ENCODE peak calls at places on chromosome 14, in eight cellular contexts. A is tibial nerve, Z is A549, L is SK-N-MC, P is SJSA1, J is heart left ventricle, C is cardiac muscle cell, Q is adrenal gland. R is an unnamed sample. For H3K9me3, the result is how much of the 10 kb centered on the place peaks cover.

GRCh38 chr14:93132472-93133065 is 16.8 kb upstream of the ITPK1 start:
- DNase-seq in C (peak), Z (peak), A (peak), P (no peak), L (no peak), Q (peak), J (peak), R (no peak)

GRCh38 chr14:103084021-103084919 is at the start of gene LBHD2:
- DNase-seq in J (no peak), P (no peak), A (no peak), L (no peak), Z (no peak), C (no peak), Q (no peak), R (no peak)

GRCh38 chr14:81450100-81450531 is 50.0 kb upstream of the STON2 start:
- DNase-seq in A (peak), J (peak), Q (no peak), L (no peak), C (no peak), P (no peak), Z (no peak), R (no peak)

GRCh38 chr14:97948841-97949240 is 1151.7 kb downstream of the VRK1 start:
- DNase-seq in Z (no peak), P (peak), C (no peak), L (no peak), Q (no peak), A (no peak), J (no peak), R (no peak)

GRCh38 chr14:63632932-63633514 is 8.6 kb downstream of the WDR89 start:
- DNase-seq in Q (no peak), L (no peak), Z (peak), J (no peak), A (no peak), P (no peak), C (no peak), R (peak)

GRCh38 chr14:99759546-99759925 is 33.7 kb upstream of the EML1 start:
- DNase-seq in L (no peak), Q (no peak), C (no peak), A (no peak), P (no peak), J (no peak), Z (no peak), R (no peak)

GRCh38 chr14:29463727-29464370 is 463.8 kb downstream of the PRKD1 start:
- DNase-seq in J (no peak), L (no peak), C (peak), P (no peak), Q (no peak), Z (no peak), A (no peak), R (no peak)

GRCh38 chr14:99216191-99216590 is 55.8 kb downstream of the BCL11B start:
- DNase-seq in L (no peak), Z (no peak), Q (no peak), J (no peak), C (no peak), A (no peak), P (no peak), R (no peak)

GRCh38 chr14:60266021-60266937 is 17.3 kb downstream of the PPM1A start:
- DNase-seq in Q (no peak), C (no peak), A (no peak), L (no peak), J (no peak), P (no peak), Z (no peak), R (peak)

GRCh38 chr14:68822964-68823363 is 30.1 kb upstream of the ZFP36L1 start:
- DNase-seq in C (no peak), L (no peak), P (no peak), Z (no peak), J (no peak), A (no peak), Q (no peak), R (no peak)

GRCh38 chr14:55848964-55849363 is 269.0 kb downstream of the KTN1 start:
- DNase-seq in A (no peak), J (no peak), Z (no peak), L (no peak), Q (no peak), C (no peak), P (no peak), R (no peak)

GRCh38 chr14:89957791-89958190 is 2.1 kb downstream of the TDP1 start:
- DNase-seq in Z (no peak), L (no peak), C (no peak), Q (no peak), P (peak), A (no peak), J (no peak), R (no peak)

GRCh38 chr14:88233915-88234314 is 89.2 kb downstream of the KCNK10 start:
- DNase-seq in Q (peak), P (no peak), A (no peak), J (no peak), C (peak), L (no peak), Z (peak), R (no peak)

GRCh38 chr14:101357038-101357437 is 204.3 kb upstream of the DIO3 start:
- DNase-seq in C (no peak), J (no peak), Z (no peak), P (no peak), A (no peak), L (no peak), Q (no peak), R (no peak)

GRCh38 chr14:98904677-98905076 is 367.3 kb downstream of the BCL11B start:
- DNase-seq in Q (no peak), J (no peak), P (no peak), C (no peak), A (no peak), L (no peak), Z (no peak), R (no peak)

GRCh38 chr14:38047518-38047917 is 160.2 kb upstream of the SSTR1 start:
- DNase-seq in J (no peak), C (no peak), L (no peak), A (peak), Z (no peak), P (no peak), Q (no peak), R (no peak)

GRCh38 chr14:34228663-34229001 is 233.4 kb downstream of the SPTSSA start:
- DNase-seq in A (no peak), Q (no peak), J (no peak), C (no peak), P (no peak), Z (no peak), L (no peak), R (no peak)

GRCh38 chr14:90140298-90140955 is 78.6 kb downstream of the KCNK13 start:
- DNase-seq in J (no peak), A (no peak), L (no peak), Q (no peak), P (no peak), C (no peak), Z (no peak), R (peak)

GRCh38 chr14:91872517-91873470 is 5.5 kb upstream of the TC2N start:
- DNase-seq in Z (peak), Q (peak), J (peak), P (no peak), L (no peak), A (peak), C (no peak), R (no peak)

GRCh38 chr14:59161571-59162175 is 26.8 kb upstream of the DAAM1 start:
- DNase-seq in J (peak), Q (peak), C (peak), L (no peak), A (no peak), Z (peak), P (no peak), R (peak)

GRCh38 chr14:90820958-90821357 is 4.7 kb upstream of the TTC7B start:
- DNase-seq in L (no peak), C (no peak), J (no peak), Q (no peak), Z (no peak), A (no peak), P (no peak), R (no peak)

GRCh38 chr14:64117671-64118402 is 176.3 kb downstream of the ESR2 start:
- DNase-seq in Z (peak), Q (no peak), C (no peak), J (peak), L (no peak), A (no peak), P (no peak), R (no peak)

GRCh38 chr14:56342419-56342901 is 224.2 kb downstream of the PELI2 start:
- DNase-seq in L (no peak), Z (no peak), P (no peak), Q (peak), C (no peak), A (no peak), J (no peak), R (no peak)

GRCh38 chr14:96582995-96583394 is 80.8 kb downstream of the PAPOLA start:
- DNase-seq in Z (no peak), Q (no peak), A (no peak), J (no peak), L (no peak), C (no peak), P (no peak), R (no peak)

GRCh38 chr14:96576359-96576758 is 74.2 kb downstream of the PAPOLA start:
- DNase-seq in Q (no peak), A (no peak), P (no peak), C (no peak), L (no peak), J (no peak), Z (no peak), R (no peak)

GRCh38 chr14:51582437-51582836 is 69.3 kb upstream of the FRMD6 start:
- DNase-seq in J (no peak), Z (no peak), C (no peak), Q (no peak), P (no peak), L (no peak), A (no peak), R (no peak)

GRCh38 chr14:22268875-22269274 is 320.1 kb downstream of the DAD1 start:
- DNase-seq in L (no peak), Z (no peak), A (no peak), Q (no peak), P (no peak), C (no peak), J (no peak), R (no peak)

DNA sequence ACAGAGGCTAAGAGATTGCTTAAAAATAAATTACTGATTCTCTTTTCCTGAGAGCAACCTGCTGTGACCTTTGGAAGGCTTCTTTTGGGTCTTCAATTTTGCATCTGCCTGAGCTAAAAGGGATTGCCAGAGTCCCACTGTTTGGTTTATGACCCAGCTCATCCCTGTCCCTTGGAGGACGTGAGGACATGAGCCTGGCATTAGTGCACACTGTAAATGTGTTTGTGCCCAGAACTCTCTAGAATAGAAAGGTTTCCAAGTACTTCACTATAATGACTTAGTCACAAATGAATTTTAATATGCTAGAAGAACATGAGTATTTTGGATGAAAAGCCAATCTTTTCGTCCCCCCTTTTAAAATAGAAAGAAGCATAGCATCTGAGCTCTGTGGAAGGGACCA is 47.1 kb upstream of the CDKN3 start:
- DNase-seq in A (no peak), P (no peak), L (no peak), Q (no peak), Z (no peak), C (no peak), J (no peak), R (no peak)
- H3K4me3 ChIP-seq in A (no peak), P (no peak), L (no peak), Q (no peak), Z (no peak), C (no peak), J (no peak), R (no peak)

DNA sequence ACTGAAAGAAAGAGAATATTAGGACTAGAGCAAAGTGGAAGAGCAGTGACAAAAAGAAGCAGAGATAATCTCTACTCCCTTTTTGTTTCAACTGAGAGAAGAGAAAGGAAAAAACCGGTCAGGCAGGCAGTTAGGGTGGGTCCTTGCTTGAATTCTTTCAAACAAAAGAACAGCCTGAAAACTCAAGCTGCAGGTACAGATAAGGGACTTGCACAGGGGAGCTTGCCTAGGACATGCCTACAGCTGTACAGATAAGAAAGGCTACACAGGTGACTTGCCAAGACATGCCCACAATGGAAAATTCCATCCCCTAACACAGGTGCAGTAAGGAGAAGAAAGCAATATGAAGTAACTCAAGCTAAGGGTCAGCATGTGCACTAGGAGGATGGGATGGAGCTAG is 532.2 kb upstream of the MIS18BP1 start:
- DNase-seq in L (no peak), P (no peak), J (no peak), C (no peak), Q (no peak), A (no peak), Z (peak), R (no peak)
- H3K9me3 ChIP-seq in L (under half), P (under half), J (half or more), C (under half), Q (under half), A (half or more), Z (under half), R (under half)

GRCh38 chr14:86723254-86723624 is 1193.3 kb downstream of the FLRT2 start:
- DNase-seq in C (no peak), J (no peak), Q (no peak), P (no peak), Z (no peak), L (no peak), A (no peak), R (no peak)
- H3K4me3 ChIP-seq in C (no peak), J (no peak), Q (no peak), P (no peak), Z (no peak), L (no peak), A (no peak), R (no peak)

GRCh38 chr14:67582061-67582460 is 18.0 kb downstream of the PIGH start:
- DNase-seq in P (no peak), Q (no peak), L (no peak), Z (no peak), C (no peak), J (no peak), A (no peak), R (no peak)

GRCh38 chr14:67577909-67578749 is 21.9 kb downstream of the PIGH start:
- DNase-seq in C (no peak), A (no peak), J (no peak), P (no peak), Q (no peak), Z (no peak), L (no peak), R (no peak)

GRCh38 chr14:67579636-67580035 is 20.4 kb downstream of the PIGH start:
- DNase-seq in P (no peak), L (no peak), C (no peak), J (no peak), Z (no peak), A (no peak), Q (no peak), R (no peak)

GRCh38 chr14:67579040-67579439 is 21.0 kb downstream of the PIGH start:
- DNase-seq in L (no peak), C (no peak), P (no peak), Q (no peak), Z (no peak), J (no peak), A (no peak), R (no peak)

GRCh38 chr14:67580336-67581230 is 19.5 kb downstream of the PIGH start:
- DNase-seq in A (no peak), L (no peak), C (no peak), J (no peak), Q (no peak), Z (peak), P (no peak), R (peak)
- H3K9me3 ChIP-seq in A (under half), L (under half), C (under half), J (under half), Q (under half), Z (under half), P (under half), R (under half)

DNA sequence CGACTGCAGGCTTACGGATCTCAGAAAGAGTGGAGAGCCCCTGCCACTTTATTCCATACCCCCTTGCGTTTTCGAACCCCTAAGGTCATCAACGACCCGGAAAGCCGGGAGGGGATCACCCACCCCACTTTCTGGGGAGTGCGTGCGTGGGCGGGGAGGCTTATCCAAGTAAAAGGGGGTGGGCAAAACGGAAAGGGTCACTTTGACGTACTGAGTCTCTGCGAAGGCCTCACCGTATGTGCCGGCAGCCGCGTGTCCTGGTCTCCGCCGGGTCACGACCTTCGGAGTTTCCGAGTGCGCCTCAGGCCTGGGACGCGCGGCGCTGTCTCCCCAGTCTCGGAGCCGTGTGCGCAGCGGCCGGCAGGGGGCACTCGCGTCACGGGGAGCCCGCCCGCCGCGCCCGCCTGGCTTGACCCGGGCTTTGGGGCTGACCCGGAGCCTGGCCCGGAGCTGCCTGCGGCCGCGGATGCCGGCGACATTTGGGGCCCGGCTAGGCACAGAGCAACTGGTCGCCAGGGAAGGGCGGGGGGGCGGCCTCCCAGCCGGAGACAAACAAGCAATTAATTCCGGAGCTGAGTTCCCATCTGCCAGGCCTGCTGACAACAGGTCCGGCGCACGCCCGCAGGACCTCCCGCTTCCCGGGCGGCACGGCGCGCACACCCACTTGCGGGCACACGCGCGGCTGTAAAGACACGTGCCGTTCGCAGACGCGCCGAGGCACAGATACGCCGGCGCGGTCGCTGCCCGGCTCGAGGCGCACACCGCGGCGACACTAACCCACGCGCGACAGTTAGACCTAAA is 890 bp upstream of the KIF26A start:
- DNase-seq in L (no peak), A (peak), J (peak), C (peak), Z (peak), Q (peak), P (no peak), R (peak)
- H3K4me3 ChIP-seq in L (peak), A (peak), J (peak), C (peak), Z (peak), Q (no peak), P (peak), R (peak)

GRCh38 chr14:32129124-32129523 is 52.0 kb downstream of the ARHGAP5 start:
- DNase-seq in Q (no peak), J (no peak), Z (peak), L (no peak), P (no peak), C (no peak), A (no peak), R (no peak)

GRCh38 chr14:32134448-32135070 is 57.5 kb downstream of the ARHGAP5 start:
- DNase-seq in A (no peak), P (no peak), J (no peak), C (no peak), Q (no peak), Z (peak), L (no peak), R (peak)

DNA sequence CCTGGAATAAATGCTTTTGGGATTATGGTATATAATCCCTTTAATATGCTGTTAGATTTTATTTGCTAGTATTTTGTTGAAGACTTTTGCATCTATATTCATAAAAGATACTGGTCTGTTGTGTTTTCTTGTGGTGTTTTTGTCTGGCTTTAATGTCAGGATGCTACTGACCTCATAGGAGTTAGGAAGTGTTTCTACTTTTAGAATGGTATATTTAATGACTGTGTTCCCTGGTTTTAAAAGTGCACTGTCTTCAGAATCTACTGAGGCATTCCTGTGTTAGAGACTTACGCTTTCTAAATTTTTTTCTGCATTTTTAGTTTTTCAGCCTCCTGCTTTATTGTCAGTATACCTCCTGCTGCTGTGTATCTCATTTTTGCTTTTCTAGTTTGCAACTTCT is 51.6 kb downstream of the ARHGAP5 start:
- DNase-seq in Z (no peak), P (no peak), J (no peak), C (no peak), L (no peak), A (no peak), Q (no peak), R (no peak)
- H3K9me3 ChIP-seq in Z (under half), P (under half), J (under half), C (under half), L (under half), A (under half), Q (under half), R (under half)

GRCh38 chr14:65357091-65357490 is 55.4 kb upstream of the FUT8 start:
- DNase-seq in Q (no peak), L (no peak), Z (no peak), A (no peak), J (no peak), C (no peak), P (no peak), R (no peak)
- H3K4me3 ChIP-seq in Q (no peak), L (no peak), Z (no peak), A (no peak), J (no peak), C (no peak), P (no peak), R (no peak)

DNA sequence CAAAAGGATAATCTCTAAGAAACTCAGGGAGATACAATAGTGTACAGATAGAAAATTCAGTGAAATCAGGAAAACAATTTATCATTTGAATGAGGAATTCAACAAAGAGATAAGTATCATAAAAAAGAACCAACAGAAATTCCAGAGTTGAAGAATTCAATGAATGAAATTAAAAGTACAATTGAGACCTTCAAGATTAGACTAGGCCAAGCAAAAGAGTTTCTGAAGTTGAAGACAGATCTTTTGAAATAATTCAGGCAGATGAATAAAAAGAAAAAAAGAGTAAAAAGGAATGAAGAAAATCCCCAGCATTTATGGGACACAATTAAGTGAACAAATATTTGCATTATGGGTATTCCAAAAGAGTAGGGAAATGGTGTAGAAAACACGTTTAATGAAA is 412.6 kb downstream of the TMEM121 start:
- DNase-seq in Q (no peak), A (no peak), C (no peak), P (no peak), Z (no peak), L (no peak), J (no peak), R (no peak)
- H3K9me3 ChIP-seq in Q (under half), A (half or more), C (under half), P (under half), Z (under half), L (under half), J (under half), R (under half)

DNA sequence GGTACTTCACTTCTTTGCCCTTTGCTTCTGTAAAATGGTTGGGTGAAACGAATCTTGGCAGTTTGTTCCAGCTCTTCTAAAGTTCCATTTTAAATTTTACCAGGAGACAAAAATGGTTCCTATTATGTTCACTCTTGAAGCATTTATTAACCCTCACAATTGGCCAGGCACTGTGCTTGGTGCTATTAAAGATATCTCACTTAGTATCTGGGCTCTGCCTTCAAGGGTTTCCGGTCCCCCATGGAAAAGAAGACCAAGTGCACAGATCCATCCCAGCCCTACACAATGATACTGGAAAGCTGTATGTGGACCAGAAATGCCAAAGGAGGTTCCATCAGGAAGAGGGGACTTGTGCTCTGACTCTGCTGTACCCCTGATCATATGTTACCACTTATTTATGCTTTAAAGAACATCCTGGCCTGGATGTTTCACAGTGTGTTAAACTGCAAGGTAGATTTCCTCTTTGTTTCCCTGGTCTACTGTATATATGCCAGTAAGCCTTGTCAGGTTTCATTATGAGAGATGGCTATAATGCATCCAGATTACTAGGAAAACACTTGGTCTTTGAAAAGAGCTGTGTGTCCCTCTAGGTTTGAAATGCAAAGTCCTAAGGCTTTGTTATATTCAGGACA is 154.8 kb downstream of the PRKCH start:
- DNase-seq in L (no peak), Q (no peak), A (no peak), C (no peak), J (no peak), Z (no peak), P (no peak), R (no peak)
- H3K4me3 ChIP-seq in L (no peak), Q (no peak), A (no peak), C (no peak), J (no peak), Z (no peak), P (no peak), R (no peak)

R was measured in HAP-1.